ENCODE peak calls at places on chromosome 1, in four cellular contexts. A is K562, E is GM12878, B is HepG2. K is an unnamed sample.

GRCh38 chr1:3243304-3243703 is 174.3 kb downstream of the PRDM16 start:
- DNase-seq in A (no peak), E (no peak), B (no peak), K (no peak)

GRCh38 chr1:147545133-147545532 is 3.8 kb downstream of the BCL9 start:
- DNase-seq in A (no peak), E (peak), B (no peak), K (no peak)

GRCh38 chr1:186175588-186175987 is 199.5 kb downstream of the TPR start:
- DNase-seq in A (no peak), E (no peak), B (no peak), K (no peak)

GRCh38 chr1:205068001-205068400 is 16.3 kb downstream of the TMEM81 start:
- DNase-seq in A (no peak), E (no peak), B (no peak), K (no peak)

GRCh38 chr1:118136511-118136937 is 48.5 kb downstream of the SPAG17 start:
- DNase-seq in A (no peak), E (peak), B (no peak), K (no peak)

GRCh38 chr1:92374211-92374610 is 75.4 kb downstream of the RPAP2 start:
- DNase-seq in A (no peak), E (no peak), B (no peak), K (no peak)

GRCh38 chr1:232748910-232749368 is 56.3 kb upstream of the MAP10 start:
- DNase-seq in A (no peak), E (no peak), B (no peak), K (no peak)

GRCh38 chr1:109040627-109041613 is 982 bp downstream of the WDR47 start:
- DNase-seq in A (peak), E (no peak), B (no peak), K (peak)

GRCh38 chr1:205504311-205505075 is at the start of gene CDK18:
- DNase-seq in A (peak), E (no peak), B (peak), K (peak)

GRCh38 chr1:211609120-211610024 is 30.4 kb upstream of the SLC30A1 start:
- DNase-seq in A (no peak), E (no peak), B (peak), K (no peak)

GRCh38 chr1:186164773-186165172 is 210.3 kb downstream of the TPR start:
- DNase-seq in A (no peak), E (no peak), B (no peak), K (no peak)

GRCh38 chr1:12143631-12144155 is 23.1 kb upstream of the TNFRSF1B start:
- DNase-seq in A (no peak), E (no peak), B (no peak), K (no peak)

GRCh38 chr1:205258313-205259176 is 30.8 kb downstream of the TMCC2 start:
- DNase-seq in A (peak), E (no peak), B (no peak), K (no peak)

GRCh38 chr1:62038594-62039284 is 155.9 kb upstream of the L1TD1 start:
- DNase-seq in A (peak), E (no peak), B (peak), K (peak)

GRCh38 chr1:20402585-20403422 is 83.2 kb downstream of the CAMK2N1 start:
- DNase-seq in A (no peak), E (no peak), B (no peak), K (no peak)

GRCh38 chr1:203077956-203078355 is 7.9 kb downstream of the MYOG start:
- DNase-seq in A (no peak), E (no peak), B (no peak), K (no peak)

GRCh38 chr1:239987103-239987745 is 104.5 kb upstream of the FMN2 start:
- DNase-seq in A (peak), E (no peak), B (peak), K (no peak)

GRCh38 chr1:112508242-112509004 is at the start of gene WNT2B:
- DNase-seq in A (peak), E (no peak), B (peak), K (peak)

GRCh38 chr1:243244420-243244819 is 10.7 kb downstream of the CEP170 start:
- DNase-seq in A (no peak), E (no peak), B (no peak), K (no peak)

GRCh38 chr1:6519491-6519934 is 28.0 kb upstream of the PLEKHG5 start:
- DNase-seq in A (no peak), E (no peak), B (no peak), K (no peak)

GRCh38 chr1:42163536-42164503 is 725 bp downstream of the GUCA2A start:
- DNase-seq in A (no peak), E (no peak), B (no peak), K (no peak)

GRCh38 chr1:215023151-215023832 is 59.2 kb upstream of the KCNK2 start:
- DNase-seq in A (no peak), E (no peak), B (no peak), K (no peak)

GRCh38 chr1:32736812-32737791 is 34.5 kb upstream of the SYNC start:
- DNase-seq in A (no peak), E (no peak), B (peak), K (no peak)

GRCh38 chr1:171802207-171802606 is 20.7 kb downstream of the METTL13 start:
- DNase-seq in A (no peak), E (no peak), B (no peak), K (no peak)

GRCh38 chr1:3657578-3658230 is 5.4 kb downstream of the TP73 start:
- DNase-seq in A (no peak), E (no peak), B (no peak), K (no peak)

GRCh38 chr1:94276900-94277581 is 39.7 kb upstream of the ARHGAP29 start:
- DNase-seq in A (no peak), E (no peak), B (no peak), K (no peak)

GRCh38 chr1:94279048-94279447 is 41.7 kb upstream of the ARHGAP29 start:
- DNase-seq in A (no peak), E (no peak), B (no peak), K (no peak)

GRCh38 chr1:94281361-94282142 is 44.2 kb upstream of the ARHGAP29 start:
- DNase-seq in A (no peak), E (no peak), B (no peak), K (no peak)

GRCh38 chr1:94280541-94280940 is 43.2 kb upstream of the ARHGAP29 start:
- DNase-seq in A (no peak), E (no peak), B (no peak), K (no peak)

DNA sequence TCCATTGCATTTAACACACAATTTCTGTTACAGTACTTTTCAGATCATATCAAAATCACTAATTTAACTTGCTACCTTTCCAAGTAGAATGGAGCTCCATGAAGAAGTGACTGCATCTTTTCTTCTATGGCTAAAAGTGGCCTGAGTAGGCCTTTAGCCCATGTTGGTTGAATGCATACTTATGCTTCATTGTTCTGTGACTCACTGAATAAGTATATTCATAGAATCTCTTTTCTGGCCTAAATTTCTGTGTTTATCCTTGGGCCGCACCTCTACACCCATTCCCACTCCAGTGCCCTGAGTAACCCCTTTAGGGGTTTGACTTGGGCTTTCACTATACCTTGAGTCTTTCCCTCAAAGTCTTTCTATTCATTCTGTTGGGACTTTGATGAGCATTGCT is 42.1 kb upstream of the ARHGAP29 start:
- DNase-seq in A (no peak), E (no peak), B (no peak), K (no peak)
- TF ChIP-seq FOXM1 in A (no peak), E (no peak), B (no peak), K (no peak)

GRCh38 chr1:115764541-115764940 is 4.0 kb downstream of the CASQ2 start:
- DNase-seq in A (peak), E (no peak), B (peak), K (peak)
- TF ChIP-seq SP1 in A (no peak), E (no peak), B (no peak), K (no peak)

GRCh38 chr1:184970691-184971161 is 3.6 kb downstream of the NIBAN1 start:
- DNase-seq in A (no peak), E (no peak), B (no peak), K (no peak)
- TF ChIP-seq FOXM1 in A (no peak), E (no peak), B (no peak), K (no peak)

GRCh38 chr1:22803833-22804232 is 93.2 kb downstream of the EPHB2 start:
- DNase-seq in A (no peak), E (no peak), B (no peak), K (no peak)
- TF ChIP-seq SP1 in A (no peak), E (no peak), B (no peak), K (no peak)

K was measured in HEK293T.